ENCODE peak calls at places on chromosomes 1 and 21, in ten cellular contexts. J, D, K, I, H, C, B, F, A and R are unnamed samples.
A peak's percentile ranks its signal among the peaks of the same experiment; 100 is the strongest.

GRCh38 chr1:173287785-173288184 is 80.7 kb upstream of the TNFSF4 start:
- DNase-seq in J (no peak), D (no peak), K (no peak), I (no peak), H (no peak), C (no peak), B (no peak), F (no peak), A (no peak), R (no peak)

GRCh38 chr1:77228836-77229235 is 9.6 kb upstream of the PIGK start:
- DNase-seq in J (no peak), D (no peak), K (no peak), I (no peak), H (no peak), C (no peak), B (no peak), F (no peak), A (no peak), R (no peak)

GRCh38 chr1:30807318-30808066 is 49.9 kb upstream of the LAPTM5 start:
- DNase-seq in J (no peak), D (peak; percentile 72), K (peak; percentile 41), I (no peak), H (peak; percentile 21), C (no peak), B (no peak), F (no peak), A (no peak), R (no peak)

GRCh38 chr1:109823543-109824348 is 60.0 kb upstream of the EPS8L3 start:
- DNase-seq in J (no peak), D (peak; percentile 72), K (no peak), I (no peak), H (peak; percentile 61), C (no peak), B (no peak), F (no peak), A (peak; percentile 65), R (no peak)

GRCh38 chr1:84269286-84269685 is 32.2 kb upstream of the SAMD13 start:
- DNase-seq in J (no peak), D (no peak), K (no peak), I (no peak), H (no peak), C (no peak), B (no peak), F (no peak), A (no peak), R (no peak)

GRCh38 chr1:20359451-20360330 is 69.0 kb downstream of the VWA5B1 start:
- DNase-seq in J (no peak), D (no peak), K (no peak), I (no peak), H (no peak), C (no peak), B (peak; percentile 66), F (no peak), A (no peak), R (no peak)

GRCh38 chr1:202245391-202245790 is 51.8 kb downstream of the LGR6 start:
- DNase-seq in J (no peak), D (no peak), K (no peak), I (peak; percentile 10), H (no peak), C (no peak), B (no peak), F (no peak), A (no peak), R (no peak)

GRCh38 chr1:190578015-190578414 is 100.4 kb upstream of the BRINP3 start:
- DNase-seq in J (no peak), D (no peak), K (no peak), I (no peak), H (no peak), C (no peak), B (no peak), F (no peak), A (no peak), R (no peak)

GRCh38 chr1:31762726-31763670 is 1.1 kb downstream of the ADGRB2 start:
- DNase-seq in J (no peak), D (peak; percentile 82), K (peak; percentile 53), I (peak; percentile 90), H (peak; percentile 31), C (peak; percentile 79), B (peak; percentile 70), F (peak; percentile 53), A (peak; percentile 37), R (peak; percentile 38)

GRCh38 chr1:17919525-17920439 is 164.6 kb downstream of the ACTL8 start:
- DNase-seq in J (peak; percentile 8), D (no peak), K (no peak), I (peak; percentile 59), H (peak; percentile 51), C (peak; percentile 37), B (no peak), F (no peak), A (peak; percentile 40), R (no peak)

GRCh38 chr1:19619697-19620384 is 24.3 kb upstream of the NBL1 start:
- DNase-seq in J (no peak), D (no peak), K (no peak), I (no peak), H (no peak), C (no peak), B (no peak), F (no peak), A (peak; percentile 20), R (no peak)

GRCh38 chr1:31745071-31745897 is 18.9 kb downstream of the ADGRB2 start:
- DNase-seq in J (no peak), D (peak; percentile 73), K (peak; percentile 59), I (peak; percentile 83), H (peak; percentile 59), C (peak; percentile 94), B (peak; percentile 46), F (no peak), A (no peak), R (peak; percentile 23)

GRCh38 chr21:45335151-45335760 is 47.6 kb upstream of the POFUT2 start:
- DNase-seq in J (no peak), D (no peak), K (no peak), I (no peak), H (no peak), C (no peak), B (no peak), F (no peak), A (no peak), R (no peak)

GRCh38 chr21:43884012-43884860 is 19.2 kb downstream of the AGPAT3 start:
- DNase-seq in J (no peak), D (no peak), K (peak; percentile 33), I (peak; percentile 73), H (no peak), C (no peak), B (no peak), F (no peak), A (peak; percentile 48), R (peak; percentile 28)

GRCh38 chr1:197272791-197273190 is 4.7 kb downstream of the CRB1 start:
- DNase-seq in J (no peak), D (no peak), K (no peak), I (no peak), H (no peak), C (no peak), B (no peak), F (no peak), A (peak; percentile 28), R (no peak)

GRCh38 chr1:211656728-211657127 is 18.7 kb downstream of the NEK2 start:
- DNase-seq in J (no peak), D (no peak), K (no peak), I (no peak), H (no peak), C (no peak), B (no peak), F (no peak), A (no peak), R (no peak)

GRCh38 chr1:183734600-183735036 is 70.3 kb upstream of the RGL1 start:
- DNase-seq in J (no peak), D (peak; percentile 45), K (peak; percentile 66), I (no peak), H (peak; percentile 54), C (no peak), B (no peak), F (no peak), A (peak; percentile 35), R (no peak)

GRCh38 chr1:234277161-234277868 is 95.9 kb upstream of the COA6 start:
- DNase-seq in J (no peak), D (no peak), K (no peak), I (no peak), H (no peak), C (no peak), B (no peak), F (no peak), A (no peak), R (no peak)

GRCh38 chr1:30768169-30768829 is 10.7 kb upstream of the LAPTM5 start:
- DNase-seq in J (no peak), D (no peak), K (no peak), I (no peak), H (no peak), C (no peak), B (no peak), F (no peak), A (no peak), R (no peak)

GRCh38 chr21:34510148-34511142 is 1.6 kb downstream of the KCNE1 start:
- DNase-seq in J (no peak), D (peak; percentile 90), K (peak; percentile 81), I (peak; percentile 88), H (peak; percentile 72), C (peak; percentile 78), B (peak; percentile 63), F (peak; percentile 36), A (peak; percentile 45), R (peak; percentile 63)

GRCh38 chr1:234756066-234756783 is 146.2 kb upstream of the IRF2BP2 start:
- DNase-seq in J (no peak), D (no peak), K (no peak), I (no peak), H (no peak), C (no peak), B (no peak), F (no peak), A (peak; percentile 77), R (no peak)

GRCh38 chr1:151145158-151146071 is 1.0 kb downstream of the SEMA6C start:
- DNase-seq in J (no peak), D (peak; percentile 56), K (peak; percentile 74), I (no peak), H (no peak), C (no peak), B (peak; percentile 37), F (no peak), A (peak; percentile 4), R (no peak)

GRCh38 chr1:200775850-200776249 is 37.2 kb downstream of the CAMSAP2 start:
- DNase-seq in J (no peak), D (no peak), K (no peak), I (no peak), H (peak; percentile 38), C (no peak), B (no peak), F (no peak), A (no peak), R (no peak)

GRCh38 chr21:35201288-35201687 is 152.2 kb upstream of the RUNX1 start:
- DNase-seq in J (no peak), D (no peak), K (no peak), I (no peak), H (no peak), C (no peak), B (no peak), F (no peak), A (no peak), R (no peak)

GRCh38 chr1:201171063-201172036 is 17.1 kb upstream of the TMEM9 start:
- DNase-seq in J (no peak), D (peak; percentile 70), K (peak; percentile 24), I (peak; percentile 62), H (peak; percentile 51), C (peak; percentile 51), B (peak; percentile 65), F (peak; percentile 15), A (peak; percentile 24), R (peak; percentile 2)

GRCh38 chr1:24892188-24893153 is 37.6 kb downstream of the RUNX3 start:
- DNase-seq in J (no peak), D (no peak), K (no peak), I (no peak), H (no peak), C (no peak), B (no peak), F (no peak), A (no peak), R (no peak)

GRCh38 chr1:193726722-193727121 is 540.3 kb upstream of the B3GALT2 start:
- DNase-seq in J (no peak), D (no peak), K (no peak), I (no peak), H (no peak), C (no peak), B (no peak), F (no peak), A (no peak), R (no peak)

GRCh38 chr21:45560106-45561021 is 18.1 kb upstream of the SLC19A1 start:
- DNase-seq in J (no peak), D (no peak), K (no peak), I (no peak), H (no peak), C (no peak), B (no peak), F (no peak), A (no peak), R (no peak)